ENCODE peak calls at places on chromosome 14, in six cellular contexts. S is left ventricle myocardium inferior, T is PC-9, G is cardiac muscle cell, J is tibial artery, Z is neuronal stem cell. N is an unnamed sample. For H3K9me3, the result is how much of the 10 kb centered on the place peaks cover.

GRCh38 chr14:100955201-100955600 is 51.7 kb upstream of the RTL1 start:
- DNase-seq in S (no peak), T (no peak), G (no peak), J (no peak), Z (no peak), N (no peak)

GRCh38 chr14:30550335-30550734 is 8.6 kb upstream of the G2E3 start:
- DNase-seq in S (no peak), T (no peak), G (no peak), J (no peak), Z (no peak), N (no peak)

GRCh38 chr14:34498684-34499412 is 36.8 kb upstream of the SPTSSA start:
- DNase-seq in S (no peak), T (peak), G (peak), J (no peak), Z (no peak), N (no peak)

GRCh38 chr14:90699016-90699415 is 117.2 kb downstream of the TTC7B start:
- DNase-seq in S (no peak), T (no peak), G (no peak), J (no peak), Z (no peak), N (no peak)

GRCh38 chr14:92224348-92224954 is 98.5 kb upstream of the SLC24A4 start:
- DNase-seq in S (no peak), T (no peak), G (no peak), J (no peak), Z (no peak), N (no peak)

GRCh38 chr14:81625343-81625742 is 91.7 kb upstream of the SEL1L start:
- DNase-seq in S (no peak), T (no peak), G (peak), J (no peak), Z (peak), N (peak)

GRCh38 chr14:100882991-100883788 is 20.3 kb downstream of the RTL1 start:
- DNase-seq in S (peak), T (no peak), G (no peak), J (no peak), Z (no peak), N (no peak)

GRCh38 chr14:67529947-67530935 is 2.8 kb upstream of the PLEKHH1 start:
- DNase-seq in S (no peak), T (no peak), G (no peak), J (no peak), Z (no peak), N (no peak)

GRCh38 chr14:76091036-76091435 is 60.7 kb upstream of the GPATCH2L start:
- DNase-seq in S (peak), T (peak), G (no peak), J (peak), Z (no peak), N (no peak)

GRCh38 chr14:58491593-58491992 is 64.1 kb downstream of the KIAA0586 start:
- DNase-seq in S (no peak), T (no peak), G (no peak), J (no peak), Z (no peak), N (no peak)

GRCh38 chr14:49861581-49861922 is 9.0 kb upstream of the NEMF start:
- DNase-seq in S (peak), T (no peak), G (peak), J (peak), Z (peak), N (no peak)

GRCh38 chr14:36105401-36105800 is 71.1 kb downstream of the PTCSC3 start:
- DNase-seq in S (no peak), T (peak), G (peak), J (no peak), Z (peak), N (no peak)

GRCh38 chr14:92726135-92726932 is 22.1 kb downstream of the LGMN start:
- DNase-seq in S (peak), T (peak), G (no peak), J (peak), Z (no peak), N (no peak)

GRCh38 chr14:23136566-23137133 is 17.6 kb upstream of the CEBPE start:
- DNase-seq in S (no peak), T (no peak), G (no peak), J (no peak), Z (no peak), N (no peak)

GRCh38 chr14:20440882-20441281 is 4.9 kb upstream of the KLHL33 start:
- DNase-seq in S (no peak), T (no peak), G (no peak), J (no peak), Z (no peak), N (no peak)

GRCh38 chr14:103748539-103748867 is 32.9 kb downstream of the ZFYVE21 start:
- DNase-seq in S (no peak), T (no peak), G (no peak), J (no peak), Z (no peak), N (no peak)

GRCh38 chr14:37992489-37992888 is 215.2 kb upstream of the SSTR1 start:
- DNase-seq in S (no peak), T (no peak), G (no peak), J (no peak), Z (no peak), N (no peak)

GRCh38 chr14:90574640-90575131 is 177.9 kb downstream of the CALM1 start:
- DNase-seq in S (peak), T (no peak), G (peak), J (no peak), Z (no peak), N (no peak)

GRCh38 chr14:61571931-61572330 is 123.4 kb upstream of the HIF1A start:
- DNase-seq in S (no peak), T (no peak), G (no peak), J (no peak), Z (no peak), N (no peak)
- H3K9me3 ChIP-seq in S (under half), T (under half), G (under half), J (under half), Z (under half), N (under half)

DNA sequence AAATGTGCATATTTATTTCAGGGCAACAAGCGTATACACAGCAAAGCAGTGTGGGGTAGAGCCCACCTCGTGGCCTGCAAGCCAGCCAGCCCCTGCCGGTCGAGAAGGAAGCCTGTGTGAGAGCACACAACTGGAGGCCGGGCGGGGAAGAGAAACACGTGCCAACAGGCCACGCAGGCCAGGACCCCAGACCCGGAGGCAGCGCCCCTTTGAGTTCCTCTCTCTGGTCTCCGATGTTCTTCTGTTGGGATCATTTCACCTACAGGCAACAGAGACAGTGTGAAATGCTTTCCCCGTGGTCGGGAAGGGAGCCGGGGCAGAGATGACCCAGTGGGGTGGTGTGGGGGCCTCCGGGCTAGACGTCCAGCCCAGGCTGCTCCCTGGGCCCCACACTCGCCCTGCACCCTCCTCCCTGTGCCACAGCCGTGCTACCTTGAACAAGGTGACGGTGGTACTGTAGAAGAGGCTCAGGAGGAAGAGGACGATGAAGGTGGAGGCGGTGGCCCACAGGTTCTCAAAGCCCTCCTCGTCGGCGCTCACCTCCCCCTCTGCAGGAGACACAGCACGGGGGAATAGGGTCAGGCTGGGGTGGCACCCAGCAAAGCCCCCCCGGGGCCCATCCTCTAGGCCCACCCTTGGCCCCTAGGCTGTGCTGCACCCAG is 325.5 kb downstream of the TMEM121 start:
- DNase-seq in S (no peak), T (no peak), G (no peak), J (no peak), Z (no peak), N (no peak)
- H3K9me3 ChIP-seq in S (under half), T (under half), G (under half), J (under half), Z (half or more), N (under half)

GRCh38 chr14:60509438-60510253 is 700 bp downstream of the SIX6 start:
- DNase-seq in S (no peak), T (no peak), G (no peak), J (peak), Z (peak), N (no peak)
- H3K9me3 ChIP-seq in S (under half), T (under half), G (under half), J (under half), Z (under half), N (under half)

GRCh38 chr14:105905456-105905855 is 379.1 kb downstream of the TMEM121 start:
- DNase-seq in S (no peak), T (no peak), G (no peak), J (no peak), Z (no peak), N (no peak)
- H3K9me3 ChIP-seq in S (under half), T (under half), G (under half), J (under half), Z (half or more), N (under half)

GRCh38 chr14:62431496-62431895 is 613.8 kb downstream of the KCNH5 start:
- DNase-seq in S (no peak), T (no peak), G (no peak), J (no peak), Z (no peak), N (no peak)

GRCh38 chr14:62432955-62433354 is 612.3 kb downstream of the KCNH5 start:
- DNase-seq in S (no peak), T (no peak), G (no peak), J (no peak), Z (no peak), N (no peak)

GRCh38 chr14:62439210-62439609 is 606.0 kb downstream of the KCNH5 start:
- DNase-seq in S (no peak), T (no peak), G (no peak), J (no peak), Z (no peak), N (no peak)

GRCh38 chr14:62436256-62436655 is 609.0 kb downstream of the KCNH5 start:
- DNase-seq in S (no peak), T (no peak), G (no peak), J (no peak), Z (no peak), N (no peak)
- H3K9me3 ChIP-seq in S (half or more), T (under half), G (under half), J (under half), Z (under half), N (under half)

GRCh38 chr14:106610691-106611090 is 1084.3 kb downstream of the TMEM121 start:
- DNase-seq in S (no peak), T (no peak), G (no peak), J (no peak), Z (no peak), N (no peak)
- H3K9me3 ChIP-seq in S (under half), T (under half), G (under half), J (under half), Z (under half), N (under half)

GRCh38 chr14:55045087-55045486 is 6.4 kb upstream of the MAPK1IP1L start:
- DNase-seq in S (no peak), T (no peak), G (no peak), J (no peak), Z (no peak), N (no peak)

GRCh38 chr14:55048900-55049437 is 2.5 kb upstream of the MAPK1IP1L start:
- DNase-seq in S (no peak), T (no peak), G (no peak), J (no peak), Z (no peak), N (peak)

GRCh38 chr14:55043528-55043927 is 7.9 kb upstream of the MAPK1IP1L start:
- DNase-seq in S (no peak), T (no peak), G (no peak), J (no peak), Z (no peak), N (no peak)

GRCh38 chr14:55051165-55051425 is 352 bp upstream of the MAPK1IP1L start:
- DNase-seq in S (no peak), T (no peak), G (no peak), J (no peak), Z (no peak), N (no peak)

GRCh38 chr14:55047301-55048053 is 4.0 kb upstream of the MAPK1IP1L start:
- DNase-seq in S (no peak), T (no peak), G (no peak), J (no peak), Z (no peak), N (peak)
- H3K9me3 ChIP-seq in S (under half), T (under half), G (under half), J (under half), Z (under half), N (under half)

GRCh38 chr14:24179961-24180726 is 8.3 kb downstream of the REC8 start:
- DNase-seq in S (no peak), T (no peak), G (no peak), J (no peak), Z (no peak), N (no peak)
- H3K9me3 ChIP-seq in S (under half), T (under half), G (under half), J (under half), Z (under half), N (under half)

N was measured in SK-N-MC.